ENCODE peak calls at places on chromosomes 11 and 22, in nine cellular contexts. N is right cardiac atrium; Z is EH; T is B cell; L is stimulated activated naive CD8-positive, alpha-beta T cell treated with anti-CD3 and anti-CD28 coated beads, Interleukin-15, Interleukin-2, amounts not matched to agents 100 U/mL and 50 U/mL, for 24 hours; K is H54; O is activated naive CD8-positive, alpha-beta T cell treated with anti-CD3 and anti-CD28 coated beads, Interleukin-2, amount 10 ng/mL, durations not matched to agents 7 days and 5 days; I is Daoy; E is COLO829. C is an unnamed sample.

GRCh38 chr11:65479184-65480145 is 19.4 kb upstream of the MALAT1 start:
- DNase-seq in N (peak; percentile 77), Z (peak; percentile 96), T (no peak), L (no peak), K (no peak), O (no peak), I (peak; percentile 80), E (no peak), C (no peak)

GRCh38 chr22:46125816-46126770 is 24.2 kb upstream of the PPARA start:
- DNase-seq in N (no peak), Z (no peak), T (no peak), L (no peak), K (no peak), O (no peak), I (no peak), E (no peak), C (no peak)

GRCh38 chr22:44963832-44964721 is 45.7 kb downstream of the PHF21B start:
- DNase-seq in N (peak; percentile 54), Z (no peak), T (no peak), L (no peak), K (no peak), O (no peak), I (no peak), E (no peak), C (no peak)

GRCh38 chr11:130839950-130840666 is 76.2 kb downstream of the SNX19 start:
- DNase-seq in N (no peak), Z (no peak), T (no peak), L (no peak), K (no peak), O (no peak), I (no peak), E (no peak), C (no peak)

GRCh38 chr11:45285931-45286632 is at the start of gene SYT13:
- DNase-seq in N (peak; percentile 79), Z (no peak), T (no peak), L (no peak), K (no peak), O (no peak), I (peak; percentile 51), E (no peak), C (no peak)

GRCh38 chr11:1460396-1460795 is 26.2 kb downstream of the MOB2 start:
- DNase-seq in N (peak; percentile 86), Z (peak; percentile 17), T (no peak), L (no peak), K (no peak), O (no peak), I (no peak), E (no peak), C (no peak)

GRCh38 chr11:46272816-46273427 is 4.5 kb upstream of the CREB3L1 start:
- DNase-seq in N (peak; percentile 90), Z (peak; percentile 82), T (no peak), L (no peak), K (peak; percentile 90), O (no peak), I (peak; percentile 79), E (no peak), C (no peak)

GRCh38 chr11:33376331-33377099 is 119.3 kb downstream of the HIPK3 start:
- DNase-seq in N (peak; percentile 52), Z (peak; percentile 51), T (peak; percentile 17), L (no peak), K (peak; percentile 28), O (peak; percentile 33), I (peak; percentile 50), E (no peak), C (no peak)

GRCh38 chr11:71452354-71453020 is 516 bp upstream of the NADSYN1 start:
- DNase-seq in N (peak; percentile 76), Z (peak; percentile 11), T (peak; percentile 56), L (peak; percentile 54), K (no peak), O (peak; percentile 50), I (no peak), E (no peak), C (peak; percentile 50)

GRCh38 chr11:118174006-118174567 is 2.4 kb downstream of the SCN2B start:
- DNase-seq in N (no peak), Z (no peak), T (no peak), L (no peak), K (no peak), O (no peak), I (no peak), E (no peak), C (no peak)

GRCh38 chr11:88064097-88064705 is 111.0 kb downstream of the RAB38 start:
- DNase-seq in N (no peak), Z (no peak), T (no peak), L (no peak), K (no peak), O (no peak), I (no peak), E (no peak), C (no peak)

GRCh38 chr11:60343094-60343704 is 16.1 kb downstream of the MS4A6E start:
- DNase-seq in N (no peak), Z (no peak), T (peak; percentile 62), L (no peak), K (no peak), O (no peak), I (no peak), E (no peak), C (no peak)

GRCh38 chr11:11843233-11843632 is 1.5 kb downstream of the USP47 start:
- DNase-seq in N (no peak), Z (peak; percentile 80), T (peak; percentile 45), L (no peak), K (no peak), O (no peak), I (peak; percentile 27), E (no peak), C (no peak)

GRCh38 chr11:84316866-84317560 is 1030.8 kb upstream of the CCDC90B start:
- DNase-seq in N (no peak), Z (no peak), T (no peak), L (no peak), K (no peak), O (no peak), I (no peak), E (peak; percentile 13), C (no peak)

GRCh38 chr11:108559340-108559739 is 34.2 kb downstream of the EXPH5 start:
- DNase-seq in N (no peak), Z (peak; percentile 83), T (no peak), L (no peak), K (no peak), O (no peak), I (peak; percentile 57), E (no peak), C (no peak)

GRCh38 chr22:49609207-49609876 is 218.3 kb downstream of the BRD1 start:
- DNase-seq in N (no peak), Z (no peak), T (no peak), L (no peak), K (no peak), O (no peak), I (no peak), E (no peak), C (no peak)

GRCh38 chr11:126949066-126949945 is 51.3 kb downstream of the KIRREL3 start:
- DNase-seq in N (no peak), Z (peak; percentile 75), T (no peak), L (no peak), K (peak; percentile 24), O (no peak), I (peak; percentile 89), E (no peak), C (no peak)

GRCh38 chr11:75103380-75104026 is 6.8 kb upstream of the OR2AT4 start:
- DNase-seq in N (no peak), Z (peak; percentile 78), T (no peak), L (no peak), K (no peak), O (no peak), I (peak; percentile 63), E (no peak), C (no peak)

GRCh38 chr11:13314676-13315394 is 37.2 kb downstream of the BMAL1 start:
- DNase-seq in N (no peak), Z (peak; percentile 25), T (no peak), L (no peak), K (no peak), O (no peak), I (no peak), E (no peak), C (no peak)

GRCh38 chr11:120404495-120404894 is 68.3 kb downstream of the ARHGEF12 start:
- DNase-seq in N (no peak), Z (no peak), T (no peak), L (no peak), K (no peak), O (no peak), I (no peak), E (no peak), C (no peak)

GRCh38 chr11:77851513-77851912 is 30.6 kb downstream of the AAMDC start:
- DNase-seq in N (no peak), Z (no peak), T (no peak), L (no peak), K (no peak), O (no peak), I (no peak), E (no peak), C (no peak)

GRCh38 chr11:93131709-93132108 is 66.1 kb downstream of the SLC36A4 start:
- DNase-seq in N (no peak), Z (no peak), T (no peak), L (no peak), K (no peak), O (no peak), I (no peak), E (no peak), C (no peak)

GRCh38 chr22:37558815-37559214 is 1.5 kb upstream of the CDC42EP1 start:
- DNase-seq in N (peak; percentile 23), Z (no peak), T (no peak), L (no peak), K (no peak), O (no peak), I (no peak), E (no peak), C (no peak)

GRCh38 chr11:11980841-11981308 is 27.6 kb downstream of the DKK3 start:
- DNase-seq in N (no peak), Z (peak; percentile 79), T (no peak), L (no peak), K (no peak), O (no peak), I (peak; percentile 44), E (no peak), C (no peak)

GRCh38 chr11:7905961-7906429 is 25.1 kb downstream of the OR10A6 start:
- DNase-seq in N (no peak), Z (peak; percentile 52), T (no peak), L (no peak), K (no peak), O (no peak), I (no peak), E (no peak), C (no peak)

GRCh38 chr11:65254724-65255123 is 7.0 kb upstream of the POLA2 start:
- DNase-seq in N (no peak), Z (no peak), T (no peak), L (no peak), K (no peak), O (no peak), I (no peak), E (no peak), C (no peak)

GRCh38 chr22:38314140-38314991 is 2.9 kb downstream of the CSNK1E start:
- DNase-seq in N (no peak), Z (peak; percentile 60), T (no peak), L (no peak), K (no peak), O (no peak), I (peak; percentile 24), E (no peak), C (no peak)

GRCh38 chr11:124716596-124716995 is 23.1 kb upstream of the NRGN start:
- DNase-seq in N (no peak), Z (peak; percentile 48), T (no peak), L (no peak), K (no peak), O (no peak), I (peak; percentile 14), E (no peak), C (no peak)

GRCh38 chr22:19105456-19105855 is 16.8 kb downstream of the DGCR2 start:
- DNase-seq in N (no peak), Z (no peak), T (no peak), L (no peak), K (no peak), O (no peak), I (no peak), E (no peak), C (no peak)

GRCh38 chr22:32413715-32414114 is 1.7 kb upstream of the RTCB start:
- DNase-seq in N (no peak), Z (peak; percentile 22), T (no peak), L (no peak), K (peak; percentile 8), O (no peak), I (no peak), E (peak; percentile 36), C (no peak)

GRCh38 chr11:69215784-69216415 is 60.2 kb downstream of the SMIM38 start:
- DNase-seq in N (no peak), Z (peak; percentile 36), T (no peak), L (peak; percentile 1), K (peak; percentile 72), O (no peak), I (peak; percentile 49), E (no peak), C (no peak)